ENCODE peak calls at places on chromosomes 4 and X, in five cellular contexts. One of them, this sample, is unnamed.

GRCh38 chr4:144685916-144686315 is 40.0 kb downstream of the HHIP start:
- DNase-seq in AG10803: no peak
- DNase-seq in lower lobe of right lung: no peak
- DNase-seq in fibroblast of lung: no peak
- DNase-seq in dorsolateral prefrontal cortex: no peak
- DNase-seq in this sample: no peak

GRCh38 chr4:155900402-155900801 is 3.1 kb upstream of the TDO2 start:
- DNase-seq in AG10803: peak
- DNase-seq in lower lobe of right lung: no peak
- DNase-seq in fibroblast of lung: peak
- DNase-seq in dorsolateral prefrontal cortex: no peak
- DNase-seq in this sample: peak

GRCh38 chr4:86927843-86928395 is 6.9 kb upstream of the AFF1 start:
- DNase-seq in AG10803: peak
- DNase-seq in lower lobe of right lung: no peak
- DNase-seq in fibroblast of lung: peak
- DNase-seq in dorsolateral prefrontal cortex: no peak
- DNase-seq in this sample: peak

GRCh38 chr4:86891785-86892638 is at the start of gene C4orf36:
- DNase-seq in AG10803: peak
- DNase-seq in lower lobe of right lung: peak
- DNase-seq in fibroblast of lung: peak
- DNase-seq in dorsolateral prefrontal cortex: peak
- DNase-seq in this sample: peak

GRCh38 chrX:151384807-151385206 is 12.2 kb upstream of the VMA21 start:
- DNase-seq in AG10803: no peak
- DNase-seq in lower lobe of right lung: peak
- DNase-seq in fibroblast of lung: no peak
- DNase-seq in dorsolateral prefrontal cortex: no peak
- DNase-seq in this sample: no peak

GRCh38 chr4:123250843-123251242 is 145.8 kb upstream of the SPRY1 start:
- DNase-seq in AG10803: peak
- DNase-seq in lower lobe of right lung: no peak
- DNase-seq in fibroblast of lung: peak
- DNase-seq in dorsolateral prefrontal cortex: no peak
- DNase-seq in this sample: peak

GRCh38 chrX:54560411-54560810 is 30.4 kb downstream of the GNL3L start:
- DNase-seq in AG10803: no peak
- DNase-seq in lower lobe of right lung: no peak
- DNase-seq in fibroblast of lung: no peak
- DNase-seq in dorsolateral prefrontal cortex: no peak
- DNase-seq in this sample: no peak

GRCh38 chr4:72604324-72604723 is 35.3 kb upstream of the ADAMTS3 start:
- DNase-seq in AG10803: no peak
- DNase-seq in lower lobe of right lung: no peak
- DNase-seq in fibroblast of lung: peak
- DNase-seq in dorsolateral prefrontal cortex: no peak
- DNase-seq in this sample: peak

GRCh38 chr4:101191302-101192098 is 155.8 kb downstream of the PPP3CA start:
- DNase-seq in AG10803: peak
- DNase-seq in lower lobe of right lung: peak
- DNase-seq in fibroblast of lung: peak
- DNase-seq in dorsolateral prefrontal cortex: peak
- DNase-seq in this sample: peak

GRCh38 chr4:176841730-176842129 is 49.0 kb upstream of the VEGFC start:
- DNase-seq in AG10803: peak
- DNase-seq in lower lobe of right lung: no peak
- DNase-seq in fibroblast of lung: peak
- DNase-seq in dorsolateral prefrontal cortex: no peak
- DNase-seq in this sample: peak

GRCh38 chrX:115561605-115562491 is 874 bp downstream of the PLS3 start:
- DNase-seq in AG10803: peak
- DNase-seq in lower lobe of right lung: peak
- DNase-seq in fibroblast of lung: peak
- DNase-seq in dorsolateral prefrontal cortex: peak
- DNase-seq in this sample: peak

GRCh38 chrX:132968282-132968681 is 9.9 kb upstream of the HS6ST2 start:
- DNase-seq in AG10803: no peak
- DNase-seq in lower lobe of right lung: no peak
- DNase-seq in fibroblast of lung: no peak
- DNase-seq in dorsolateral prefrontal cortex: no peak
- DNase-seq in this sample: no peak

GRCh38 chrX:138954976-138955375 is 243.5 kb upstream of the FGF13 start:
- DNase-seq in AG10803: no peak
- DNase-seq in lower lobe of right lung: no peak
- DNase-seq in fibroblast of lung: no peak
- DNase-seq in dorsolateral prefrontal cortex: no peak
- DNase-seq in this sample: no peak

GRCh38 chrX:30653415-30654131 is at the start of gene GK:
- DNase-seq in AG10803: peak
- DNase-seq in lower lobe of right lung: peak
- DNase-seq in fibroblast of lung: no peak
- DNase-seq in dorsolateral prefrontal cortex: peak
- DNase-seq in this sample: no peak

GRCh38 chr4:41358626-41359025 is 101.9 kb downstream of the UCHL1 start:
- DNase-seq in AG10803: no peak
- DNase-seq in lower lobe of right lung: no peak
- DNase-seq in fibroblast of lung: peak
- DNase-seq in dorsolateral prefrontal cortex: no peak
- DNase-seq in this sample: no peak

GRCh38 chr4:156169861-156170260 is 216.2 kb upstream of the CTSO start:
- DNase-seq in AG10803: peak
- DNase-seq in lower lobe of right lung: no peak
- DNase-seq in fibroblast of lung: peak
- DNase-seq in dorsolateral prefrontal cortex: no peak
- DNase-seq in this sample: peak

GRCh38 chrX:70013483-70014222 is 36.1 kb downstream of the AWAT2 start:
- DNase-seq in AG10803: no peak
- DNase-seq in lower lobe of right lung: no peak
- DNase-seq in fibroblast of lung: no peak
- DNase-seq in dorsolateral prefrontal cortex: no peak
- DNase-seq in this sample: peak

GRCh38 chr4:2417196-2417764 is 1.2 kb downstream of the ZFYVE28 start:
- DNase-seq in AG10803: no peak
- DNase-seq in lower lobe of right lung: peak
- DNase-seq in fibroblast of lung: no peak
- DNase-seq in dorsolateral prefrontal cortex: no peak
- DNase-seq in this sample: no peak

GRCh38 chr4:2416564-2417195 is 1.8 kb downstream of the ZFYVE28 start:
- DNase-seq in AG10803: peak
- DNase-seq in lower lobe of right lung: peak
- DNase-seq in fibroblast of lung: peak
- DNase-seq in dorsolateral prefrontal cortex: no peak
- DNase-seq in this sample: peak

GRCh38 chr4:2419814-2420213 is 1.1 kb downstream of the CFAP99 start:
- DNase-seq in AG10803: no peak
- DNase-seq in lower lobe of right lung: peak
- DNase-seq in fibroblast of lung: no peak
- DNase-seq in dorsolateral prefrontal cortex: no peak
- DNase-seq in this sample: no peak

GRCh38 chr4:2417765-2418651 is at the start of gene ZFYVE28:
- DNase-seq in AG10803: peak
- DNase-seq in lower lobe of right lung: peak
- DNase-seq in fibroblast of lung: no peak
- DNase-seq in dorsolateral prefrontal cortex: no peak
- DNase-seq in this sample: peak

GRCh38 chr4:2418652-2419571 is at the start of gene CFAP99:
- DNase-seq in AG10803: peak
- DNase-seq in lower lobe of right lung: peak
- DNase-seq in fibroblast of lung: peak
- DNase-seq in dorsolateral prefrontal cortex: peak
- DNase-seq in this sample: peak
- TF ChIP-seq CTCF in AG10803: peak
- TF ChIP-seq CTCF in lower lobe of right lung: no peak
- TF ChIP-seq CTCF in fibroblast of lung: no peak
- TF ChIP-seq CTCF in dorsolateral prefrontal cortex: peak
- TF ChIP-seq CTCF in this sample: peak

GRCh38 chr4:3657917-3658913 is 108.0 kb upstream of the ADRA2C start:
- DNase-seq in AG10803: peak
- DNase-seq in lower lobe of right lung: no peak
- DNase-seq in fibroblast of lung: peak
- DNase-seq in dorsolateral prefrontal cortex: no peak
- DNase-seq in this sample: peak
- H3K4me3 ChIP-seq in AG10803: no peak
- H3K4me3 ChIP-seq in lower lobe of right lung: no peak
- H3K4me3 ChIP-seq in fibroblast of lung: no peak
- H3K4me3 ChIP-seq in dorsolateral prefrontal cortex: no peak
- H3K4me3 ChIP-seq in this sample: no peak

GRCh38 chrX:93538575-93538974 is 134.8 kb downstream of the NAP1L3 start:
- DNase-seq in AG10803: no peak
- DNase-seq in lower lobe of right lung: no peak
- DNase-seq in fibroblast of lung: no peak
- DNase-seq in dorsolateral prefrontal cortex: no peak
- DNase-seq in this sample: no peak
- TF ChIP-seq CTCF in AG10803: no peak
- TF ChIP-seq CTCF in lower lobe of right lung: no peak
- TF ChIP-seq CTCF in fibroblast of lung: no peak
- TF ChIP-seq CTCF in dorsolateral prefrontal cortex: peak
- TF ChIP-seq CTCF in this sample: no peak

GRCh38 chr4:174218127-174218790 is 65.2 kb downstream of the FBXO8 start:
- DNase-seq in AG10803: peak
- DNase-seq in lower lobe of right lung: no peak
- DNase-seq in fibroblast of lung: peak
- DNase-seq in dorsolateral prefrontal cortex: no peak
- DNase-seq in this sample: peak

GRCh38 chr4:174215936-174216699 is 67.3 kb downstream of the FBXO8 start:
- DNase-seq in AG10803: no peak
- DNase-seq in lower lobe of right lung: no peak
- DNase-seq in fibroblast of lung: no peak
- DNase-seq in dorsolateral prefrontal cortex: no peak
- DNase-seq in this sample: no peak

GRCh38 chr4:174216935-174217272 is 66.6 kb downstream of the FBXO8 start:
- DNase-seq in AG10803: no peak
- DNase-seq in lower lobe of right lung: no peak
- DNase-seq in fibroblast of lung: no peak
- DNase-seq in dorsolateral prefrontal cortex: no peak
- DNase-seq in this sample: no peak

GRCh38 chr4:174215055-174215454 is 68.4 kb downstream of the FBXO8 start:
- DNase-seq in AG10803: no peak
- DNase-seq in lower lobe of right lung: no peak
- DNase-seq in fibroblast of lung: no peak
- DNase-seq in dorsolateral prefrontal cortex: no peak
- DNase-seq in this sample: no peak

DNA sequence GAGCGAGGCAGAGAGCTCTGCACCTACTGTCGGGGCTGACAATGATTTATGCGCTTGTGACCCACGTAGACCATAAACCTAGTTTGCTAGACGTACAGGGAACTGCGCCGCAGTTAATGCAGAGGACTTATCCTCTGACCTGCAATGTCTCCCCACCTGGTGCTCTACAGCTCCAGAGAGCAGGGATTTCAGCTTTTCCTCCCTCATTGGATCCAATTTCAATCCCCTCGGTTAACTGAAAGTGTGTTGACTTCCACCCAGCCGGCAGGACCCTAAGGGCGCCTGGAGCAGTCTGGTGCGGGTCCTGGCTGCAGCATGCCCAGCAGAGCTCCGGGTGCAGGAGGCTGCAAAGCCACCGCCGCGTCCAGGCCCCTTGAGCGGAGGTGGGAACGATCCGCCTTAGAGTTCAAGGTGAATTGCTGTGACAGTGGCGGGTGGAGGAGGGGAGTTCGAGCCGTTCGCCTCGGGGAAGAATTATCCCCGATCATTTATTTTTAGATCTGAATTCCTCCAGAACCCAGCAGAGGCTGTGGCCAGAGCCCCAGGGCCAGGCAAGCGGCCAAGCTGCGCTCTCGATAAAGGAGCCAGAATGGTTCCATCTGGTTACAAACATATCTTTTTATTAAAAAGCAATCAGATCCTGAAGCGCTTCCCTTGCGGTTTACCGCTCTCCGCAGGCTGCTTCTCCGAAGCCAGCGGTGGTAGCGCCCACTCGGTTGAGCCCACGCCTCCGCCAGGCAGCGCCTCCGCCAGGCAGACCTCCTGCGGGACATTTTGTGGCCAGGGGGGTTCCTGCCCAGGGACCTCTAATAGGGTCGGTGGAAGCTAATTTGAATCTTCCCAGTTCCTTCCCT is 66.0 kb downstream of the FBXO8 start:
- DNase-seq in AG10803: peak
- DNase-seq in lower lobe of right lung: no peak
- DNase-seq in fibroblast of lung: peak
- DNase-seq in dorsolateral prefrontal cortex: no peak
- DNase-seq in this sample: peak
- H3K4me3 ChIP-seq in AG10803: peak
- H3K4me3 ChIP-seq in lower lobe of right lung: peak
- H3K4me3 ChIP-seq in fibroblast of lung: peak
- H3K4me3 ChIP-seq in dorsolateral prefrontal cortex: peak
- H3K4me3 ChIP-seq in this sample: peak

DNA sequence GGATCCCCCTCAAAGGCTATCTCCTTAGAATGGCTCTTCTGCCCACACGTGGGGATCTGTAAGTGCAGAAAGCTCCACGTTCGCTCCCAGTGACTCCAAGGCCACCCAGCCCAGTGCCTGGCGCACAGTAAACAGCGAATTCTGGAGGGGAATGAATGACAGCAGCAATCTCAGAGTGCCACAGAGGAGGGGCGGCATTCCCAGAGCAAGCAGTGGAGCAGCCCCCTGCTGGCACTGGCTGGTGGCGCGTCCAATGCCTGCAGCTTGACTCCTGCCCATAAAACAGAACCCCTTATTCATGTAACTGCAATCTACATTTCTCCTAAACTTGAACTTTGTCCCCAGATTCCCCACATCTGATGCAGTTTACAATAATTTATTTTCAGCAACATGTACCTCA is 6.9 kb upstream of the HELT start:
- DNase-seq in AG10803: no peak
- DNase-seq in lower lobe of right lung: no peak
- DNase-seq in fibroblast of lung: no peak
- DNase-seq in dorsolateral prefrontal cortex: no peak
- DNase-seq in this sample: no peak
- TF ChIP-seq CTCF in AG10803: peak
- TF ChIP-seq CTCF in lower lobe of right lung: peak
- TF ChIP-seq CTCF in fibroblast of lung: peak
- TF ChIP-seq CTCF in dorsolateral prefrontal cortex: peak
- TF ChIP-seq CTCF in this sample: peak

GRCh38 chr4:99022566-99022965 is 27.0 kb downstream of the METAP1 start:
- DNase-seq in AG10803: no peak
- DNase-seq in lower lobe of right lung: no peak
- DNase-seq in fibroblast of lung: no peak
- DNase-seq in dorsolateral prefrontal cortex: no peak
- DNase-seq in this sample: no peak
- H3K4me3 ChIP-seq in AG10803: peak
- H3K4me3 ChIP-seq in lower lobe of right lung: no peak
- H3K4me3 ChIP-seq in fibroblast of lung: no peak
- H3K4me3 ChIP-seq in dorsolateral prefrontal cortex: no peak
- H3K4me3 ChIP-seq in this sample: peak

This sample was measured in fibroblast of pulmonary artery.